ENCODE peak calls at places on chromosomes 4 and X, in six cellular contexts. K is right atrium auricular region, X is breast epithelium, A is GM20000, P is glutamatergic neuron, V is colonic mucosa. F is an unnamed sample.

GRCh38 chrX:129980043-129980442 is 2.4 kb upstream of the BCORL1 start:
- DNase-seq in A (peak), V (peak), P (no peak), X (no peak), K (no peak), F (no peak)

GRCh38 chr4:54658321-54659093 is 750 bp downstream of the KIT start:
- DNase-seq in K (no peak), P (peak), A (peak), V (peak), X (peak), F (peak)

GRCh38 chr4:168836482-168836881 is 173.6 kb downstream of the CBR4 start:
- DNase-seq in V (no peak), K (no peak), A (no peak), X (no peak), P (no peak), F (no peak)

GRCh38 chrX:332496-332860 is 13.9 kb upstream of the GTPBP6 start:
- DNase-seq in K (no peak), V (no peak), A (no peak), X (no peak), P (no peak), F (no peak)

GRCh38 chrX:83260288-83260687 is 247.8 kb upstream of the POU3F4 start:
- DNase-seq in V (no peak), X (no peak), P (no peak), K (no peak), A (no peak), F (no peak)

GRCh38 chr4:73341454-73341853 is 62.6 kb upstream of the ALB start:
- DNase-seq in V (peak), X (peak), A (peak), K (no peak), P (peak), F (peak)

GRCh38 chrX:153649915-153650782 is 3.1 kb downstream of the DUSP9 start:
- DNase-seq in V (no peak), P (no peak), K (no peak), A (peak), X (no peak), F (no peak)

GRCh38 chr4:160026720-160027119 is 923.8 kb downstream of the RAPGEF2 start:
- DNase-seq in P (no peak), V (no peak), K (no peak), X (no peak), A (no peak), F (peak)

GRCh38 chrX:150036181-150036580 is 97.9 kb upstream of the EOLA2 start:
- DNase-seq in V (peak), K (no peak), X (no peak), P (no peak), A (no peak), F (peak)

GRCh38 chrX:134692990-134693389 is 34.7 kb upstream of the PLAC1 start:
- DNase-seq in A (no peak), V (no peak), P (no peak), K (no peak), X (no peak), F (peak)

GRCh38 chrX:150050387-150050786 is 112.1 kb upstream of the EOLA2 start:
- DNase-seq in V (no peak), X (no peak), P (no peak), K (no peak), A (no peak), F (no peak)

GRCh38 chr4:65668201-65669007 is 1.9 kb downstream of the EPHA5 start:
- DNase-seq in P (peak), A (peak), X (no peak), V (no peak), K (no peak), F (peak)

GRCh38 chr4:33160126-33160525 is 2440.0 kb downstream of the PCDH7 start:
- DNase-seq in K (no peak), A (no peak), V (no peak), P (no peak), X (no peak), F (peak)

GRCh38 chrX:69285881-69286545 is 120.8 kb upstream of the PJA1 start:
- DNase-seq in X (peak), P (peak), K (peak), V (peak), A (peak), F (peak)

GRCh38 chr4:111937368-111937767 is 207.9 kb upstream of the FAM241A start:
- DNase-seq in V (no peak), K (no peak), X (no peak), A (peak), P (no peak), F (peak)

GRCh38 chr4:126568652-126569580 is 1063.8 kb upstream of the INTU start:
- DNase-seq in X (no peak), K (no peak), A (no peak), V (no peak), P (no peak), F (no peak)

GRCh38 chr4:107380190-107380589 is 339.8 kb downstream of the PAPSS1 start:
- DNase-seq in A (no peak), V (no peak), K (no peak), P (no peak), X (no peak), F (no peak)

GRCh38 chr4:107379054-107379869 is 340.8 kb downstream of the PAPSS1 start:
- DNase-seq in A (no peak), X (no peak), P (no peak), V (no peak), K (no peak), F (peak)

GRCh38 chr4:107376293-107376692 is 340.2 kb upstream of the DKK2 start:
- DNase-seq in K (no peak), V (no peak), X (no peak), P (no peak), A (no peak), F (no peak)

DNA sequence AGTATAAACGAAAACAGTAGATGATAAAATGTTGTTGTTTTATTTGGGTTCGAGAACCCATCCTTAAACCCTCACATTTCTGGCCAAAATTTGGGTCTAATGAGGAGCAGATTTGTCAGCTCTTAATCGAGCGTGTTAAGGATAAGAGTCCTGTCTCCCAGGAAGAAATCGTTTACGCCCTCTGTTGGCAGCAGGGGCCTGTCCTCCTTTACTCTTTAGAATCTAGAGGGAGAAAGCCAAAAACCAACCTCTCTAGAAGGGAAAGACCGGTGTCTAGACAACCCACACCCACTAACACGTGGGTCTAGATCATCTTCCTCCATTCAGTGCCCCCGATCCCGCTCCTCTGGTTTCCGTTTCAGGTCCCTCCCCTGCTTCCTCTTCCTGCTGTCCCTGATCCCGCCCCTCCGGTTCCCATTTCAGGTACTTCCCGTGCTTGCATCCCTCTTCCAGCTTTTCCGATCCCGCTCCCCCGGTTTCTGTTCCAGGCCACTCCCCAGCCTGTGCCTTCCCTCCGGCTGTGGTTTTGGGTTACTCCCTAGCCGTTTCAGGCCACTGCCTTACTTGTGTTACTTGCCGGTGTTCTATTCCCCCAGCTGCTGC is 339.1 kb downstream of the PAPSS1 start:
- DNase-seq in K (no peak), P (no peak), V (no peak), X (no peak), A (no peak), F (no peak)
- TF ChIP-seq CTCF in K (no peak), P (no peak), V (no peak), X (no peak), A (no peak), F (no peak)

DNA sequence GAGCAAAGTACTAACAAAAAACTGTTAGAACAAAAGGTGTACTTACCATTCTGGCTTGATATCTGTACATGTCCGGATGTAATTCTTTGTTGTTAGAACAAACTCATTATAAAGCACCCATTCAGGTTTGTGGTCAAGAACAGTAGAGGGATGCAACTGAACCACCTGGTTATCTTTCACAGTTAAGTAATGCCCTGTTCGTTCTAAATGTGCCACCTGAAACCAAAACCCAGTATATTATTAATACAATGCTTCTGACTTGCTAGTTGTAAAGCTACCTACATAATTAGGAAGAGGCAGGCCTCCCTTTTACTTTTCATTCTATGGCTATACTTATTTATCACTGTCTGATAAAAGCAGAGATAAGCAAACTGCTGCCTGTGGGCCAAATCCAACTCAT is 54.8 kb downstream of the DHX15 start:
- DNase-seq in A (no peak), V (no peak), K (no peak), X (no peak), P (no peak), F (no peak)
- TF ChIP-seq CTCF in A (no peak), V (no peak), K (no peak), X (no peak), P (no peak), F (no peak)

DNA sequence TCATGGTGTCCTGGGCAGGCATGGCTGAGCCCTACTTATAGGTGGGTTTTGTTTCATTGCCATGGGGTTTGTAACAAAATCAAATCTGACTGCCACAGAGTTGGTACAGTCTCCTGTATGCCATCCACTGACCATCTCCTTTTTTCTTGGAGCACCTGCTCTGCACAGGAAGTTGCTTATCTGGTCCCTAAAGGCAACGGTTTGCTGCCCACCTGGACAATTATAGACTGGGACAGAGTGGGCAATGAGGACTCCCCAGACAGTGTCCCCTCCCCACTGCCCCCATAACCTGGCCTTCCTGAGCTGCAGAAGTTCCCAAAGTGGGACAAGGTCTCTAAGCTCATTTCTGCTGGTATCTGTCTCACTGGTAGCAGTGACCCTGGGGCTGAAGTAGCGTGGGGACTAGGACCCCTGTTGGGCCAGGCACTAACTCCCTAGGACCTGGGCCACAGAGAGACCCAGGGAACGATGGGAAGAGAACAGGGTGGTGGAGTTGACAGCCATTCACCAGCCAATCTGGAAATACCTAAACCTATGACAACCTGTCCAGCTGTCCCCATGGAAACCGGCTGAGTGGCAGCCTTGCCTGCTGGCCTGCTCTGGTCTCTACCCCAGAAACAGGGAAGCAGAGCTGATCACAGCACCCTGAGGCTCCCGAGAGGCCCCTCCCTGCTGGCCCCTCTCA is 64.7 kb downstream of the WFS1 start:
- DNase-seq in V (no peak), P (peak), K (no peak), X (no peak), A (no peak), F (no peak)
- TF ChIP-seq CTCF in V (no peak), P (peak), K (no peak), X (no peak), A (no peak), F (no peak)

GRCh38 chrX:72545990-72546389 is 26.7 kb downstream of the HDAC8 start:
- DNase-seq in P (no peak), K (no peak), A (no peak), X (no peak), V (peak), F (no peak)
- TF ChIP-seq CTCF in P (no peak), K (no peak), A (no peak), X (no peak), V (no peak), F (peak)

DNA sequence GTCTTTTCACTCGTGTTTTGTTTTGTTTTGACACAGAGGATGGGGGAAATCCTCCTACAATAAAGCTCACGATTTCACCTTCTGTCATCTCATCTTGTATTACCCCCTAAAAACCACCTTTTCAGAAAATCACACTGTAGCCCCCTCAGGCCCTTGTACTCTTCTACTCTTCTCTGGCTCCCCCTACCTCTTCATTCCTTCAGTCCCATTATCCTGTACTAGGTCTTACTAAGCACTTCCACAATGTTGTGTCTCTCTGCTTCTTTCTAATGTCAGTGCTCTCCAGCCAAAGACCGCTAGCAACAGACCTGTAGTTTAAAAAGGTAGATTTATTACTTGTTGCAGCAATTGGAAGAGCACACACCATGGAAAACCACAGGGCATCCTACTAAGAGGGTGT is 30.0 kb upstream of the RNF128 start:
- DNase-seq in K (no peak), X (no peak), A (no peak), P (no peak), V (no peak), F (no peak)
- TF ChIP-seq CTCF in K (no peak), X (no peak), A (no peak), P (no peak), V (no peak), F (no peak)

GRCh38 chrX:21382715-21383114 is 8.5 kb downstream of the CNKSR2 start:
- DNase-seq in V (no peak), X (no peak), P (no peak), K (no peak), A (no peak), F (no peak)
- TF ChIP-seq CTCF in V (no peak), X (no peak), P (peak), K (peak), A (no peak), F (peak)

DNA sequence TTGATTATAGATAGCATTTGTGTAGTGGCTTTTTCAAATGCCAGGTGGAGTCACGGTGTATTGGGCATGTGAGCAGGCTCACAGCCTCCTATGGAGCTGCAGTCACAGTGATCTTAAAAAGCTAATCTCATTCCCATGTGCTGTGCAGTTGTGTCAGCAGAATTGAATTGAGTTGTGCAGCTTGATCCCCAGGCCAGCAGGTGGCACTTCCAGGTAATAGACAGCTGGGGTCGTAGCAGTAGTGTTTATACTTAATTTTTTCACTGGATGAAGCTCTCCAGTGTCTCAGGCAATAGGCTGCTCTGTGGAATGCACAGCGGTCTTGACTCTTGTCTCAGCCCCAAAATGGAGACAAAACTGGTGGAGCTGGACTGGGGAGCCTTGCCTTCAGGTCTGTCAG is 1028.1 kb downstream of the SH3BGRL start:
- DNase-seq in V (no peak), X (no peak), K (no peak), P (no peak), A (no peak), F (no peak)
- TF ChIP-seq CTCF in V (no peak), X (no peak), K (no peak), P (no peak), A (no peak), F (no peak)

GRCh38 chr4:113157086-113157857 is 107.8 kb downstream of the ANK2 start:
- DNase-seq in K (no peak), P (no peak), X (no peak), A (no peak), V (no peak), F (peak)
- TF ChIP-seq CTCF in K (no peak), P (no peak), X (no peak), A (no peak), V (no peak), F (no peak)

GRCh38 chrX:106670631-106671030 is 55.9 kb upstream of the RNF128 start:
- DNase-seq in V (no peak), K (no peak), P (no peak), A (no peak), X (no peak), F (no peak)
- TF ChIP-seq CTCF in V (no peak), K (no peak), P (no peak), A (no peak), X (no peak), F (no peak)

F was measured in epithelial cell of esophagus.